ENCODE peak calls at places on chromosomes 11 and 22, in six cellular contexts. One of them, this sample, is unnamed.
A peak's percentile ranks its signal among the peaks of the same experiment; 100 is the strongest.

GRCh38 chr11:121366970-121367369 is 74.4 kb downstream of the SC5D start:
- DNase-seq in tibial artery: no peak
- DNase-seq in pancreas: no peak
- DNase-seq in naive thymus-derived CD4-positive, alpha-beta T cell: no peak
- DNase-seq in lung microvascular endothelial cell: no peak
- DNase-seq in HEK293T: peak; percentile 29
- DNase-seq in this sample: no peak

GRCh38 chr22:32723632-32724031 is 77.9 kb upstream of the TIMP3 start:
- DNase-seq in tibial artery: peak; percentile 81
- DNase-seq in pancreas: no peak
- DNase-seq in naive thymus-derived CD4-positive, alpha-beta T cell: no peak
- DNase-seq in lung microvascular endothelial cell: peak; percentile 69
- DNase-seq in HEK293T: no peak
- DNase-seq in this sample: no peak

GRCh38 chr11:122984186-122985011 is 2.8 kb upstream of the BSX start:
- DNase-seq in tibial artery: no peak
- DNase-seq in pancreas: peak; percentile 67
- DNase-seq in naive thymus-derived CD4-positive, alpha-beta T cell: no peak
- DNase-seq in lung microvascular endothelial cell: no peak
- DNase-seq in HEK293T: no peak
- DNase-seq in this sample: no peak

GRCh38 chr11:113876798-113877672 is 1.7 kb upstream of the USP28 start:
- DNase-seq in tibial artery: no peak
- DNase-seq in pancreas: no peak
- DNase-seq in naive thymus-derived CD4-positive, alpha-beta T cell: no peak
- DNase-seq in lung microvascular endothelial cell: no peak
- DNase-seq in HEK293T: no peak
- DNase-seq in this sample: no peak

GRCh38 chr22:32058656-32059280 is 15.7 kb downstream of the SLC5A1 start:
- DNase-seq in tibial artery: no peak
- DNase-seq in pancreas: no peak
- DNase-seq in naive thymus-derived CD4-positive, alpha-beta T cell: no peak
- DNase-seq in lung microvascular endothelial cell: no peak
- DNase-seq in HEK293T: no peak
- DNase-seq in this sample: no peak

GRCh38 chr11:102494216-102494615 is 36.3 kb downstream of the MMP7 start:
- DNase-seq in tibial artery: no peak
- DNase-seq in pancreas: no peak
- DNase-seq in naive thymus-derived CD4-positive, alpha-beta T cell: no peak
- DNase-seq in lung microvascular endothelial cell: peak; percentile 83
- DNase-seq in HEK293T: no peak
- DNase-seq in this sample: no peak

GRCh38 chr11:8754241-8754640 is 71.6 kb downstream of the RPL27A start:
- DNase-seq in tibial artery: no peak
- DNase-seq in pancreas: no peak
- DNase-seq in naive thymus-derived CD4-positive, alpha-beta T cell: no peak
- DNase-seq in lung microvascular endothelial cell: no peak
- DNase-seq in HEK293T: no peak
- DNase-seq in this sample: no peak

GRCh38 chr11:83923961-83924360 is 637.8 kb upstream of the CCDC90B start:
- DNase-seq in tibial artery: no peak
- DNase-seq in pancreas: no peak
- DNase-seq in naive thymus-derived CD4-positive, alpha-beta T cell: no peak
- DNase-seq in lung microvascular endothelial cell: no peak
- DNase-seq in HEK293T: no peak
- DNase-seq in this sample: no peak

GRCh38 chr11:98630736-98631135 is 390.0 kb upstream of the CNTN5 start:
- DNase-seq in tibial artery: no peak
- DNase-seq in pancreas: no peak
- DNase-seq in naive thymus-derived CD4-positive, alpha-beta T cell: no peak
- DNase-seq in lung microvascular endothelial cell: no peak
- DNase-seq in HEK293T: no peak
- DNase-seq in this sample: no peak

GRCh38 chr11:33197915-33198727 is 36.8 kb upstream of the CSTF3 start:
- DNase-seq in tibial artery: no peak
- DNase-seq in pancreas: no peak
- DNase-seq in naive thymus-derived CD4-positive, alpha-beta T cell: no peak
- DNase-seq in lung microvascular endothelial cell: no peak
- DNase-seq in HEK293T: no peak
- DNase-seq in this sample: no peak

GRCh38 chr11:117792992-117793391 is 4.0 kb downstream of the DSCAML1 start:
- DNase-seq in tibial artery: no peak
- DNase-seq in pancreas: no peak
- DNase-seq in naive thymus-derived CD4-positive, alpha-beta T cell: no peak
- DNase-seq in lung microvascular endothelial cell: no peak
- DNase-seq in HEK293T: no peak
- DNase-seq in this sample: no peak

GRCh38 chr22:27985323-27986275 is 66.5 kb upstream of the PITPNB start:
- DNase-seq in tibial artery: peak; percentile 3
- DNase-seq in pancreas: no peak
- DNase-seq in naive thymus-derived CD4-positive, alpha-beta T cell: no peak
- DNase-seq in lung microvascular endothelial cell: no peak
- DNase-seq in HEK293T: no peak
- DNase-seq in this sample: peak; percentile 53

GRCh38 chr11:13874596-13874995 is 87.9 kb upstream of the SPON1 start:
- DNase-seq in tibial artery: no peak
- DNase-seq in pancreas: no peak
- DNase-seq in naive thymus-derived CD4-positive, alpha-beta T cell: no peak
- DNase-seq in lung microvascular endothelial cell: no peak
- DNase-seq in HEK293T: no peak
- DNase-seq in this sample: no peak

GRCh38 chr11:58905141-58905715 is 34.1 kb upstream of the GLYATL1 start:
- DNase-seq in tibial artery: peak; percentile 31
- DNase-seq in pancreas: peak; percentile 60
- DNase-seq in naive thymus-derived CD4-positive, alpha-beta T cell: no peak
- DNase-seq in lung microvascular endothelial cell: no peak
- DNase-seq in HEK293T: no peak
- DNase-seq in this sample: no peak

GRCh38 chr11:61699737-61700160 is 19.6 kb downstream of the DAGLA start:
- DNase-seq in tibial artery: no peak
- DNase-seq in pancreas: peak; percentile 93
- DNase-seq in naive thymus-derived CD4-positive, alpha-beta T cell: no peak
- DNase-seq in lung microvascular endothelial cell: no peak
- DNase-seq in HEK293T: no peak
- DNase-seq in this sample: no peak

GRCh38 chr11:130999992-131000770 is 83.9 kb upstream of the SNX19 start:
- DNase-seq in tibial artery: no peak
- DNase-seq in pancreas: no peak
- DNase-seq in naive thymus-derived CD4-positive, alpha-beta T cell: no peak
- DNase-seq in lung microvascular endothelial cell: peak; percentile 79
- DNase-seq in HEK293T: no peak
- DNase-seq in this sample: no peak

GRCh38 chr11:116930177-116930576 is 92.8 kb upstream of the APOA1 start:
- DNase-seq in tibial artery: no peak
- DNase-seq in pancreas: no peak
- DNase-seq in naive thymus-derived CD4-positive, alpha-beta T cell: peak; percentile 40
- DNase-seq in lung microvascular endothelial cell: peak; percentile 33
- DNase-seq in HEK293T: no peak
- DNase-seq in this sample: no peak

GRCh38 chr11:132234878-132235277 is 864.5 kb downstream of the NTM start:
- DNase-seq in tibial artery: no peak
- DNase-seq in pancreas: no peak
- DNase-seq in naive thymus-derived CD4-positive, alpha-beta T cell: no peak
- DNase-seq in lung microvascular endothelial cell: peak; percentile 22
- DNase-seq in HEK293T: no peak
- DNase-seq in this sample: no peak

GRCh38 chr11:70696076-70696475 is 297.7 kb downstream of the CTTN start:
- DNase-seq in tibial artery: no peak
- DNase-seq in pancreas: peak; percentile 37
- DNase-seq in naive thymus-derived CD4-positive, alpha-beta T cell: no peak
- DNase-seq in lung microvascular endothelial cell: no peak
- DNase-seq in HEK293T: no peak
- DNase-seq in this sample: no peak

GRCh38 chr11:12669930-12670329 is 4.3 kb upstream of the TEAD1 start:
- DNase-seq in tibial artery: no peak
- DNase-seq in pancreas: no peak
- DNase-seq in naive thymus-derived CD4-positive, alpha-beta T cell: no peak
- DNase-seq in lung microvascular endothelial cell: peak; percentile 23
- DNase-seq in HEK293T: no peak
- DNase-seq in this sample: no peak